ENCODE peak calls at places on chromosomes 13 and 19, in four cellular contexts. One of them, this sample, is unnamed.

GRCh38 chr13:46622918-46623256 is 69.9 kb downstream of the LRCH1 start:
- DNase-seq in A673: peak
- DNase-seq in cardiac fibroblast: peak
- DNase-seq in thoracic aorta: no peak
- DNase-seq in this sample: peak

GRCh38 chr13:49649244-49649962 is 21.1 kb downstream of the ARL11 start:
- DNase-seq in cardiac fibroblast: peak
- DNase-seq in A673: peak
- DNase-seq in thoracic aorta: no peak
- DNase-seq in this sample: peak

GRCh38 chr19:19160489-19161035 is 9.5 kb downstream of the MEF2B start:
- DNase-seq in A673: no peak
- DNase-seq in thoracic aorta: no peak
- DNase-seq in cardiac fibroblast: no peak
- DNase-seq in this sample: no peak

GRCh38 chr13:110617326-110618072 is 2.2 kb downstream of the NAXD start:
- DNase-seq in cardiac fibroblast: peak
- DNase-seq in thoracic aorta: no peak
- DNase-seq in A673: no peak
- DNase-seq in this sample: peak

GRCh38 chr19:869245-870177 is 10.0 kb downstream of the CFD start:
- DNase-seq in thoracic aorta: peak
- DNase-seq in cardiac fibroblast: peak
- DNase-seq in A673: peak
- DNase-seq in this sample: peak

GRCh38 chr19:58123354-58123753 is 25.3 kb upstream of the ZSCAN18 start:
- DNase-seq in thoracic aorta: no peak
- DNase-seq in A673: no peak
- DNase-seq in cardiac fibroblast: no peak
- DNase-seq in this sample: no peak

GRCh38 chr19:19405919-19406877 is 723 bp downstream of the GATAD2A start:
- DNase-seq in thoracic aorta: no peak
- DNase-seq in A673: peak
- DNase-seq in cardiac fibroblast: peak
- DNase-seq in this sample: peak

GRCh38 chr19:12784871-12785430 is 6.3 kb upstream of the JUNB start:
- DNase-seq in cardiac fibroblast: no peak
- DNase-seq in thoracic aorta: no peak
- DNase-seq in A673: no peak
- DNase-seq in this sample: peak

GRCh38 chr13:113119166-113119821 is 3.3 kb upstream of the F10 start:
- DNase-seq in thoracic aorta: no peak
- DNase-seq in cardiac fibroblast: no peak
- DNase-seq in A673: no peak
- DNase-seq in this sample: no peak

GRCh38 chr13:51666316-51666715 is 82.1 kb downstream of the WDFY2 start:
- DNase-seq in cardiac fibroblast: no peak
- DNase-seq in A673: no peak
- DNase-seq in thoracic aorta: no peak
- DNase-seq in this sample: no peak

GRCh38 chr19:15371786-15372380 is 7.7 kb downstream of the AKAP8 start:
- DNase-seq in cardiac fibroblast: no peak
- DNase-seq in thoracic aorta: no peak
- DNase-seq in A673: no peak
- DNase-seq in this sample: no peak

GRCh38 chr19:55283548-55284393 is at the start of gene BRSK1:
- DNase-seq in cardiac fibroblast: peak
- DNase-seq in thoracic aorta: no peak
- DNase-seq in A673: peak
- DNase-seq in this sample: peak

GRCh38 chr13:114286808-114287207 is 5.4 kb downstream of the UPF3A start:
- DNase-seq in A673: no peak
- DNase-seq in cardiac fibroblast: no peak
- DNase-seq in thoracic aorta: no peak
- DNase-seq in this sample: peak

GRCh38 chr13:60654405-60654804 is 257.4 kb downstream of the TDRD3 start:
- DNase-seq in thoracic aorta: no peak
- DNase-seq in A673: peak
- DNase-seq in cardiac fibroblast: peak
- DNase-seq in this sample: peak

GRCh38 chr19:18308051-18308947 is 14.6 kb downstream of the LSM4 start:
- DNase-seq in cardiac fibroblast: no peak
- DNase-seq in thoracic aorta: no peak
- DNase-seq in A673: no peak
- DNase-seq in this sample: no peak

GRCh38 chr19:43316591-43317319 is 36.7 kb upstream of the CD177 start:
- DNase-seq in cardiac fibroblast: no peak
- DNase-seq in A673: no peak
- DNase-seq in thoracic aorta: no peak
- DNase-seq in this sample: peak

GRCh38 chr19:16496613-16496983 is 404 bp downstream of the C19orf44 start:
- DNase-seq in A673: peak
- DNase-seq in cardiac fibroblast: peak
- DNase-seq in thoracic aorta: peak
- DNase-seq in this sample: peak

GRCh38 chr19:48683349-48683748 is 10.5 kb upstream of the NTN5 start:
- DNase-seq in A673: no peak
- DNase-seq in thoracic aorta: no peak
- DNase-seq in cardiac fibroblast: peak
- DNase-seq in this sample: peak

GRCh38 chr13:40550130-40550529 is 116.3 kb downstream of the FOXO1 start:
- DNase-seq in thoracic aorta: no peak
- DNase-seq in cardiac fibroblast: no peak
- DNase-seq in A673: no peak
- DNase-seq in this sample: peak

GRCh38 chr13:36395280-36395679 is 37.0 kb upstream of the CCNA1 start:
- DNase-seq in thoracic aorta: no peak
- DNase-seq in A673: peak
- DNase-seq in cardiac fibroblast: peak
- DNase-seq in this sample: peak

GRCh38 chr13:37608750-37609339 is 10.3 kb upstream of the POSTN start:
- DNase-seq in A673: no peak
- DNase-seq in cardiac fibroblast: no peak
- DNase-seq in thoracic aorta: no peak
- DNase-seq in this sample: peak

GRCh38 chr19:57314146-57314545 is 6.1 kb upstream of the ZNF543 start:
- DNase-seq in A673: no peak
- DNase-seq in cardiac fibroblast: no peak
- DNase-seq in thoracic aorta: no peak
- DNase-seq in this sample: no peak

GRCh38 chr13:102698649-102698980 is 3.8 kb upstream of the METTL21C start:
- DNase-seq in thoracic aorta: no peak
- DNase-seq in A673: no peak
- DNase-seq in cardiac fibroblast: no peak
- DNase-seq in this sample: no peak

GRCh38 chr13:45989607-45990006 is 62.9 kb downstream of the ZC3H13 start:
- DNase-seq in cardiac fibroblast: peak
- DNase-seq in thoracic aorta: no peak
- DNase-seq in A673: no peak
- DNase-seq in this sample: peak

GRCh38 chr19:38359242-38360021 is 14.9 kb upstream of the PSMD8 start:
- DNase-seq in A673: no peak
- DNase-seq in thoracic aorta: no peak
- DNase-seq in cardiac fibroblast: no peak
- DNase-seq in this sample: no peak

GRCh38 chr19:43105496-43105895 is 23.0 kb upstream of the PSG2 start:
- DNase-seq in thoracic aorta: no peak
- DNase-seq in A673: no peak
- DNase-seq in cardiac fibroblast: no peak
- DNase-seq in this sample: no peak

GRCh38 chr19:16359964-16360363 is 35.3 kb downstream of the KLF2 start:
- DNase-seq in A673: no peak
- DNase-seq in thoracic aorta: no peak
- DNase-seq in cardiac fibroblast: no peak
- DNase-seq in this sample: no peak

GRCh38 chr13:45718063-45718462 is 15.9 kb downstream of the CBY2 start:
- DNase-seq in cardiac fibroblast: peak
- DNase-seq in A673: peak
- DNase-seq in thoracic aorta: no peak
- DNase-seq in this sample: peak

GRCh38 chr19:21677696-21678418 is 89.5 kb downstream of the ZNF100 start:
- DNase-seq in thoracic aorta: no peak
- DNase-seq in A673: no peak
- DNase-seq in cardiac fibroblast: no peak
- DNase-seq in this sample: no peak
- H3K4me3 ChIP-seq in thoracic aorta: no peak
- H3K4me3 ChIP-seq in A673: no peak
- H3K4me3 ChIP-seq in cardiac fibroblast: no peak
- H3K4me3 ChIP-seq in this sample: no peak

GRCh38 chr13:32265726-32266125 is 49.4 kb downstream of the ZAR1L start:
- DNase-seq in A673: no peak
- DNase-seq in thoracic aorta: no peak
- DNase-seq in cardiac fibroblast: peak
- DNase-seq in this sample: no peak

GRCh38 chr13:32266130-32266529 is 49.0 kb downstream of the ZAR1L start:
- DNase-seq in A673: no peak
- DNase-seq in thoracic aorta: no peak
- DNase-seq in cardiac fibroblast: no peak
- DNase-seq in this sample: no peak

GRCh38 chr13:32264407-32264806 is 50.8 kb downstream of the ZAR1L start:
- DNase-seq in cardiac fibroblast: peak
- DNase-seq in A673: peak
- DNase-seq in thoracic aorta: no peak
- DNase-seq in this sample: peak

GRCh38 chr13:32272021-32272695 is 43.0 kb downstream of the ZAR1L start:
- DNase-seq in cardiac fibroblast: peak
- DNase-seq in thoracic aorta: no peak
- DNase-seq in A673: no peak
- DNase-seq in this sample: peak

GRCh38 chr13:32267836-32268439 is 47.2 kb downstream of the ZAR1L start:
- DNase-seq in A673: no peak
- DNase-seq in cardiac fibroblast: peak
- DNase-seq in thoracic aorta: no peak
- DNase-seq in this sample: peak
- TF ChIP-seq CTCF in A673: peak
- TF ChIP-seq CTCF in cardiac fibroblast: peak
- TF ChIP-seq CTCF in thoracic aorta: peak
- TF ChIP-seq CTCF in this sample: peak

GRCh38 chr19:10271543-10272086 is 695 bp downstream of the ICAM1 start:
- DNase-seq in A673: no peak
- DNase-seq in cardiac fibroblast: peak
- DNase-seq in thoracic aorta: no peak
- DNase-seq in this sample: peak
- H3K4me3 ChIP-seq in A673: no peak
- H3K4me3 ChIP-seq in cardiac fibroblast: peak
- H3K4me3 ChIP-seq in thoracic aorta: peak
- H3K4me3 ChIP-seq in this sample: peak

DNA sequence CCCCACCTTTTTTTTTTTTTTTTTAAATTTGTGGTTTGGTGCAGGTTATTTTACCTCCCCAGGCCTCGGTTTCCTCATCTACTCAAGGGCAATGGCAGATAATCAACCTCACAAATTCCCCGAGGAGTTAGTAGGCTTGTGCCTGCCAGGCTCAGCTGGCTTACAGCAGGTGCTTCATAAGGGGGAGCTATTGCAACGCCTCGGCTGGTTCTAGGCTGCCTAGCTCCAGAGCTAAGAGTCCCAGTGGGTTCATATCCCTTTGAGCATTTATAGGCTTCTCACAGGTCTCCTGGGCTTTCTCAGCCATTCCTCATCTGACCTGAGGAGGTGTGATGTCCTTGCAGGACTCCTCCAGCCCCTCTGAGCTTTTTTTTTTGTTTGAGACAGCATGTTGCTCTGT is 10.6 kb downstream of the BCKDHA start:
- DNase-seq in cardiac fibroblast: no peak
- DNase-seq in A673: no peak
- DNase-seq in thoracic aorta: no peak
- DNase-seq in this sample: no peak
- TF ChIP-seq CTCF in cardiac fibroblast: no peak
- TF ChIP-seq CTCF in A673: peak
- TF ChIP-seq CTCF in thoracic aorta: no peak
- TF ChIP-seq CTCF in this sample: no peak